ENCODE peak calls at places on chromosomes 6 and 20, in seven cellular contexts. A is ovary, U is Peyer's patch, X is GM23248, D is sigmoid colon, Q is GM23338, W is cardiac muscle cell. F is an unnamed sample. For H3K4me1, the result is how much of the 10 kb centered on the place peaks cover.

GRCh38 chr6:169215201-169215661 is 38.4 kb downstream of the THBS2 start:
- DNase-seq in A (peak), U (no peak), X (peak), D (peak), Q (no peak), W (no peak), F (no peak)

GRCh38 chr6:136640132-136640915 is 90.1 kb upstream of the MAP7 start:
- DNase-seq in A (no peak), U (no peak), X (peak), D (no peak), Q (no peak), W (no peak), F (no peak)

GRCh38 chr6:78513856-78514255 is 353.5 kb upstream of the IRAK1BP1 start:
- DNase-seq in A (no peak), U (no peak), X (no peak), D (no peak), Q (peak), W (no peak), F (no peak)

GRCh38 chr6:3287308-3287707 is 28.6 kb downstream of the PSMG4 start:
- DNase-seq in A (peak), U (peak), X (no peak), D (peak), Q (no peak), W (no peak), F (peak)

GRCh38 chr6:36911946-36912555 is 26.3 kb downstream of the C6orf89 start:
- DNase-seq in A (no peak), U (no peak), X (no peak), D (no peak), Q (no peak), W (no peak), F (no peak)

GRCh38 chr20:22908437-22908836 is 126.7 kb upstream of the SSTR4 start:
- DNase-seq in A (no peak), U (no peak), X (no peak), D (no peak), Q (peak), W (no peak), F (no peak)

GRCh38 chr6:146210406-146211068 is 181.7 kb downstream of the GRM1 start:
- DNase-seq in A (no peak), U (no peak), X (no peak), D (no peak), Q (peak), W (no peak), F (no peak)

GRCh38 chr6:82246802-82247633 is 526 bp downstream of the IBTK start:
- DNase-seq in A (no peak), U (no peak), X (peak), D (peak), Q (peak), W (peak), F (peak)

GRCh38 chr6:111406200-111406711 is 76.8 kb downstream of the REV3L start:
- DNase-seq in A (no peak), U (no peak), X (no peak), D (no peak), Q (no peak), W (no peak), F (no peak)

GRCh38 chr6:111399600-111399999 is 83.4 kb downstream of the REV3L start:
- DNase-seq in A (no peak), U (no peak), X (no peak), D (no peak), Q (no peak), W (no peak), F (no peak)

GRCh38 chr6:111407686-111408085 is 75.3 kb downstream of the REV3L start:
- DNase-seq in A (no peak), U (no peak), X (no peak), D (no peak), Q (no peak), W (no peak), F (no peak)

GRCh38 chr6:111403388-111403787 is 79.6 kb downstream of the REV3L start:
- DNase-seq in A (no peak), U (no peak), X (no peak), D (no peak), Q (no peak), W (no peak), F (no peak)
- H3K4me1 ChIP-seq in A (under half), U (under half), X (under half), D (under half), Q (under half), W (under half), F (under half)

GRCh38 chr6:15430947-15431405 is 185.1 kb downstream of the JARID2 start:
- DNase-seq in A (no peak), U (no peak), X (peak), D (no peak), Q (no peak), W (no peak), F (no peak)
- H3K27ac ChIP-seq in A (no peak), U (no peak), X (peak), D (no peak), Q (no peak), W (peak), F (peak)

GRCh38 chr20:13333793-13334192 is 112.7 kb downstream of the ISM1 start:
- DNase-seq in A (no peak), U (no peak), X (no peak), D (no peak), Q (no peak), W (no peak), F (no peak)
- H3K4me1 ChIP-seq in A (under half), U (under half), X (under half), D (under half), Q (under half), W (under half), F (under half)

GRCh38 chr6:138571174-138571573 is 71.9 kb upstream of the NHSL1 start:
- DNase-seq in A (no peak), U (no peak), X (no peak), D (no peak), Q (no peak), W (no peak), F (no peak)
- H3K27ac ChIP-seq in A (no peak), U (no peak), X (no peak), D (peak), Q (no peak), W (no peak), F (no peak)

GRCh38 chr6:16336056-16336810 is 97.8 kb downstream of the GMPR start:
- DNase-seq in A (no peak), U (no peak), X (peak), D (no peak), Q (no peak), W (no peak), F (no peak)
- H3K4me1 ChIP-seq in A (under half), U (under half), X (half or more), D (under half), Q (under half), W (under half), F (under half)

GRCh38 chr6:41966214-41966920 is 24.8 kb upstream of the CCND3 start:
- DNase-seq in A (no peak), U (no peak), X (peak), D (peak), Q (no peak), W (no peak), F (no peak)

GRCh38 chr6:41964201-41964887 is 22.7 kb upstream of the CCND3 start:
- DNase-seq in A (no peak), U (no peak), X (no peak), D (peak), Q (no peak), W (no peak), F (no peak)

GRCh38 chr6:41967312-41968287 is 26.0 kb upstream of the CCND3 start:
- DNase-seq in A (no peak), U (no peak), X (peak), D (peak), Q (peak), W (no peak), F (no peak)

GRCh38 chr6:41965429-41966213 is 24.0 kb upstream of the CCND3 start:
- DNase-seq in A (no peak), U (no peak), X (no peak), D (peak), Q (peak), W (no peak), F (no peak)

GRCh38 chr6:41966961-41967311 is 25.3 kb upstream of the CCND3 start:
- DNase-seq in A (no peak), U (no peak), X (peak), D (peak), Q (peak), W (no peak), F (no peak)
- H3K27ac ChIP-seq in A (no peak), U (no peak), X (peak), D (no peak), Q (peak), W (no peak), F (no peak)

GRCh38 chr6:11428351-11428750 is 109.2 kb upstream of the TMEM170B start:
- DNase-seq in A (no peak), U (no peak), X (peak), D (no peak), Q (no peak), W (no peak), F (no peak)
- H3K4me1 ChIP-seq in A (under half), U (under half), X (half or more), D (under half), Q (under half), W (under half), F (under half)